ENCODE peak calls at places on chromosomes 7 and 10, in five cellular contexts. U is NB4, E is mesothelial cell of epicardium, I is AG04449, X is hepatic stellate cell. L is an unnamed sample.
A peak's percentile ranks its signal among the peaks of the same experiment; 100 is the strongest.

GRCh38 chr10:127695431-127695830 is 41.6 kb upstream of the FOXI2 start:
- DNase-seq in I (no peak), E (no peak), X (no peak), U (no peak), L (no peak)

GRCh38 chr7:117565226-117565625 is 85.4 kb downstream of the CFTR start:
- DNase-seq in I (no peak), X (no peak), U (no peak), E (no peak), L (no peak)

GRCh38 chr10:91610444-91610843 is 22.4 kb downstream of the PPP1R3C start:
- DNase-seq in E (no peak), X (no peak), I (no peak), U (no peak), L (no peak)

GRCh38 chr10:122192142-122192541 is 79.0 kb upstream of the BTBD16 start:
- DNase-seq in X (no peak), U (peak; percentile 52), I (no peak), E (no peak), L (no peak)

GRCh38 chr7:158251061-158251965 is 336.3 kb downstream of the PTPRN2 start:
- DNase-seq in E (no peak), I (no peak), U (no peak), X (no peak), L (no peak)

GRCh38 chr7:141668853-141669252 is 33.1 kb downstream of the DENND11 start:
- DNase-seq in E (no peak), U (no peak), I (no peak), X (no peak), L (no peak)

GRCh38 chr10:29321656-29322055 is 32.8 kb downstream of the LYZL1 start:
- DNase-seq in E (no peak), X (no peak), I (no peak), U (no peak), L (no peak)

GRCh38 chr7:80773787-80774508 is 135.5 kb downstream of the CD36 start:
- DNase-seq in X (no peak), U (no peak), I (no peak), E (no peak), L (no peak)

GRCh38 chr7:38453826-38454225 is 177.3 kb downstream of the AMPH start:
- DNase-seq in I (no peak), X (no peak), U (no peak), E (no peak), L (no peak)

GRCh38 chr7:101699884-101700283 is 70.8 kb upstream of the MYL10 start:
- DNase-seq in X (no peak), U (no peak), I (no peak), E (no peak), L (no peak)

GRCh38 chr10:32795598-32796183 is 162.3 kb downstream of the ITGB1 start:
- DNase-seq in U (peak; percentile 19), I (no peak), E (no peak), X (peak; percentile 12), L (peak; percentile 53)

GRCh38 chr7:50864694-50865093 is 82.0 kb upstream of the GRB10 start:
- DNase-seq in U (no peak), X (no peak), I (no peak), E (no peak), L (no peak)

GRCh38 chr10:105691811-105692210 is 1050.7 kb downstream of the SORCS3 start:
- DNase-seq in X (no peak), I (no peak), E (no peak), U (peak; percentile 51), L (no peak)

GRCh38 chr10:96988421-96988820 is 156.3 kb downstream of the LCOR start:
- DNase-seq in X (no peak), I (no peak), U (no peak), E (no peak), L (no peak)

GRCh38 chr10:3482200-3482993 is 302.6 kb downstream of the KLF6 start:
- DNase-seq in E (no peak), I (peak; percentile 82), X (peak; percentile 68), U (peak; percentile 82), L (peak; percentile 87)

GRCh38 chr7:15199482-15199881 is 296.9 kb upstream of the DGKB start:
- DNase-seq in E (no peak), X (no peak), I (no peak), U (peak; percentile 28), L (peak; percentile 25)